ENCODE peak calls at places on chromosomes 12 and 14, in nine cellular contexts. X is GM12865, B is GM13977, G is gastrocnemius medialis, O is cardiac muscle cell, R is AG04450, N is brain microvascular endothelial cell, L is AG10803, M is lower lobe of right lung. D is an unnamed sample.

GRCh38 chr12:89395712-89396111 is 43.4 kb upstream of the DUSP6 start:
- DNase-seq in B (no peak), L (no peak), X (no peak), N (no peak), R (no peak), M (no peak), G (no peak), O (no peak), D (no peak)

GRCh38 chr12:20508362-20508761 is 140.0 kb downstream of the PDE3A start:
- DNase-seq in M (no peak), R (no peak), G (no peak), B (no peak), L (peak), O (peak), X (no peak), N (peak), D (no peak)

GRCh38 chr12:175250-175649 is 38.7 kb downstream of the SLC6A12 start:
- DNase-seq in X (no peak), G (no peak), M (no peak), L (no peak), B (no peak), N (no peak), O (peak), R (no peak), D (no peak)

GRCh38 chr12:116662612-116663144 is 75.2 kb downstream of the SPRING1 start:
- DNase-seq in R (peak), O (peak), B (no peak), X (no peak), M (no peak), N (no peak), G (no peak), L (peak), D (no peak)

GRCh38 chr14:101554991-101555668 is 6.2 kb upstream of the DIO3 start:
- DNase-seq in R (no peak), N (no peak), G (no peak), B (no peak), M (no peak), O (no peak), X (no peak), L (no peak), D (no peak)

GRCh38 chr14:85165091-85165490 is 364.9 kb upstream of the FLRT2 start:
- DNase-seq in R (no peak), B (no peak), L (no peak), N (no peak), M (no peak), G (no peak), O (peak), X (no peak), D (no peak)

GRCh38 chr12:3491938-3492867 is 1.2 kb downstream of the PRMT8 start:
- DNase-seq in R (peak), M (peak), X (peak), G (no peak), N (peak), B (peak), L (peak), O (peak), D (peak)

GRCh38 chr12:107635139-107635538 is 50.5 kb upstream of the PWP1 start:
- DNase-seq in G (no peak), L (no peak), N (no peak), O (peak), B (no peak), X (peak), M (no peak), R (no peak), D (no peak)

GRCh38 chr12:116735951-116736599 is 1.8 kb downstream of the SPRING1 start:
- DNase-seq in L (no peak), N (no peak), O (no peak), B (no peak), G (no peak), X (peak), R (no peak), M (peak), D (no peak)

DNA sequence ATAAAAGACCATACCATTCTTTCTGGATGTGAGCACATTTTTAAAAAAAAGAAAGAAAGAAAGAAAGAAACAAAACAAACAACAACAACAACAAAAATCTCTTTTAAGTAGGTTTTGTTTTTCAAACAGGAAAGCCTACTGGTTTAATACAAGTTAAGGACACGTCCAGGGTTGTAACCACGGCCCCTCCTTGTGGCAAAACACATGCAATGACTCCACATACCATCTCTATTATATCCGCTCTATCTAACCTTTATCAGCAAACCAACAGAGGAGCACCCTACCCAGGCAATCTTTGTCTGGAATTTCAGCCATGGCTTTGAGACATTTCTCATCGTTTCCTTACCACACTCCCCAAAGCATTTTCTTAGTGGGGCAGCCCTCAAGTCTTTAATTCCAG is 360.5 kb upstream of the TMPO start:
- DNase-seq in M (no peak), L (no peak), N (no peak), G (no peak), X (peak), R (no peak), B (no peak), O (peak), D (no peak)
- TF ChIP-seq CTCF in M (peak), L (no peak), N (no peak), G (peak), X (no peak), R (no peak), B (no peak), O (peak), D (no peak)

GRCh38 chr12:115470977-115471376 is 787.0 kb upstream of the TBX3 start:
- DNase-seq in X (no peak), L (no peak), M (no peak), N (no peak), O (no peak), R (no peak), G (no peak), B (no peak), D (no peak)
- TF ChIP-seq CTCF in X (no peak), L (no peak), M (no peak), N (no peak), O (no peak), R (no peak), G (no peak), B (no peak), D (no peak)

GRCh38 chr14:37595809-37596595 is 573 bp downstream of the TTC6 start:
- DNase-seq in X (peak), L (no peak), N (no peak), G (no peak), B (peak), R (no peak), O (no peak), M (peak), D (no peak)

GRCh38 chr14:37598085-37598972 is 2.9 kb downstream of the TTC6 start:
- DNase-seq in X (no peak), M (peak), L (no peak), B (peak), G (no peak), N (no peak), O (no peak), R (no peak), D (no peak)

GRCh38 chr14:37598973-37599526 is 3.6 kb downstream of the TTC6 start:
- DNase-seq in G (no peak), B (no peak), R (no peak), L (no peak), X (no peak), M (no peak), O (no peak), N (no peak), D (no peak)

GRCh38 chr14:37596790-37597189 is 1.4 kb downstream of the TTC6 start:
- DNase-seq in N (no peak), X (no peak), L (no peak), B (peak), R (no peak), G (no peak), M (no peak), O (no peak), D (no peak)

DNA sequence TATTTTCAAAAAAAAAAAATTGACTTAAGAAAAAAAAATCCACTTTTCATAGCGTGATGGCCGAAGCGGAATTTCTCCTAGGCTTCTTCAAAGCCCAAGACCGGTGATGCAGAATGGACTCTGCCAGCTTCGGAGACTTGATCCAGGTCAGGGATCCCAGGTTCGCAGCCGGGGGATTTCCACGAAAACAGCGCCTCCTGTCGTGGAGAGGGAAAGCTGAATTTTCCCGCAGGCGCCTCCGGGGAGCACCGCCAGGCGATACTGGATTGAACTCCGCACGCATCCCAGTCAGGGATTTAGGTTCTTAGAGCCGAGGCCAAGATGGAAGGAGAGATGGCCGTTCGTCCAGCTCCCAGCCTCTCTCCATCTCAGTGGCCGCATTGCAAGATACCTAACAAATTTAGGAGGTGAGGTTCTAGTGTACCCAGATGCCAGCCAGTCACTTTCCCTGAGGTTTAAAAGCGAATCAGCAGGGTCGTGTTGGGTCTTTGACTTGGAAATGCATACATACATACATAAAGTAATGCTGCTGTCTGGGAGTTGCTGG is 2.2 kb downstream of the TTC6 start:
- DNase-seq in X (no peak), G (no peak), R (no peak), M (no peak), O (peak), L (peak), N (no peak), B (peak), D (no peak)
- TF ChIP-seq CTCF in X (no peak), G (no peak), R (peak), M (peak), O (peak), L (peak), N (peak), B (no peak), D (no peak)

DNA sequence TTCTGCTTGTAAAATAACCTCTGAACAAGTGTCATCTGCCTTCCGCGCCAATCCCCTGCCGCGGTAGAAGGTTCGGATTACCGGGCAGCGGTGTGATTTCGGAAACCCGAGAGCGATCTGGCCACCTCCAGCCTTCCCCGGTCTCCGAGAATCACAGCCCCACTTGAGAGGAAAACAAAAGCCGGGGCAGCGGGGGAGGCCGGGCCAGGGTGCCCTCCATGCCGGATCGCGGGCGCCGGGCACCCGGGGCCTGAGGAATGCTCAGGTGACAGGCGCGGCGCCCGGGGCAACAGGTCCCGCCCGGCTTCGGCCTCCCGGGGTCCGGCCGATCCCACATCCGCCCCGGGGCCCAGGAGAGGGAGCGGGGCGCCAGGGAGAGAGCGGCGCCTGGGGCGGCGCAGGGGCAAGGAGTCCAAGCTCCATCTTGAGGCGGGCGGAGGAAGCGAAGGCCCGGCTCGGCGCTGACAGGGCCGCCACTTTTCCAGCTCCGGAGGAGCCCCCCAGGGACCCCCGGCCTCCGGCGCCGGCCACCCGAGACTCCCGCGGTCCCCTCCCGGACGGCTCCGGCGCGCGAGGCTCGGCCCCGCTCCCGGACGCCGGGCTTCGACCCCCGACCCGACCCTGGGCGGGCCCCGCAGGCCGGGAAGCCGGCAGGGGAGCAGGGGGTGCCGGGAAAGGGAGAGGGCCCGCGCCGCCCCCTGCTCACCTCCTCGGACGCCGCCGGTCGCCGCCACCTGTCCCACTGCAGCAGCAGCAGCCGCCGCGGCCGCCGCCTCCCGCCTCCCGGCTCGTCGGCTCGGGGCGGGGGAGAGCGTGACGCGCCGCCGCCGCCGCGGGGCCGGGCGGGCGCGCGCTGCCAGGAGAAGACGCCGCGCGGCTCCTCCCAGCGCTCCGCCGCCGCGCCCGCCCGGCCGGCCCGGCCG is at the start of gene CLIP1:
- DNase-seq in R (no peak), N (peak), L (peak), M (peak), G (peak), B (peak), O (peak), X (peak), D (peak)
- TF ChIP-seq CTCF in R (peak), N (peak), L (peak), M (peak), G (peak), B (peak), O (peak), X (peak), D (peak)

DNA sequence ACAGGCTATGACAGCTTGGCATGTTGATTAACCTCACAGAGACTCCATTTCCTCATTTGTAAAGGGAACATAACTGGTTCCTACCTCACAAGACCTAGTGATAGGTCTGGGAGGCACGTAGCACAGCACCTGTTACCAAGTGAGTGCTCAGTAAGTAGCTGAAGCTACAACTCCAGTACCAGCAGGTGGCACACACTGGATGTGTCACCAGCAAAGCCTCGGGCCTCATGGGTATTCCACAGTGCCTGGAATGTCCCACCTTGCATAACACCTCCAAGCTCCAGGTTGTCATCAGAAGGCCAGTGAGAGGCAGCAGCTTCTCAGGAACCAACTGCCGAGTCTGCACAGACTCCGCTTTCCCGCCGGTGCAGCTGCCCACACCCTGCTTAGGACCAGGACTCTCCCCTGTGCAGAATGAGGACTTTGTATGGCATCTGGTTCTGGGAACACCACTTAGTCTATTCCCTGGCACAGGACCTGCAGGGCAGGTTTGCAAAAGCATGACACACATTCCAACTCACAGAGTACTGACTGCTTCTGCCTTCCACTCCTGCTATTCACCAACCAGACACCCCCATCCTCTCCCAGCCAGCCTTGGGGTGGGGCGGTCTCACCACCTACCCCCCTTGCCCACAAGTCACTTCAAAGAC is 4.2 kb downstream of the VDR start:
- DNase-seq in N (no peak), M (peak), O (no peak), L (peak), R (no peak), X (peak), G (no peak), B (no peak), D (peak)
- TF ChIP-seq CTCF in N (no peak), M (no peak), O (no peak), L (peak), R (no peak), X (peak), G (no peak), B (peak), D (no peak)

GRCh38 chr12:102300824-102301461 is 103.3 kb upstream of the PMCH start:
- DNase-seq in L (peak), N (peak), G (no peak), X (peak), R (no peak), B (peak), M (no peak), O (peak), D (peak)
- TF ChIP-seq CTCF in L (peak), N (peak), G (no peak), X (peak), R (peak), B (peak), M (peak), O (peak), D (peak)

GRCh38 chr12:63802012-63802608 is 22.4 kb downstream of the RXYLT1 start:
- DNase-seq in B (no peak), N (no peak), O (peak), G (no peak), R (no peak), L (peak), X (peak), M (no peak), D (peak)
- TF ChIP-seq CTCF in B (peak), N (peak), O (peak), G (peak), R (peak), L (peak), X (peak), M (peak), D (peak)

DNA sequence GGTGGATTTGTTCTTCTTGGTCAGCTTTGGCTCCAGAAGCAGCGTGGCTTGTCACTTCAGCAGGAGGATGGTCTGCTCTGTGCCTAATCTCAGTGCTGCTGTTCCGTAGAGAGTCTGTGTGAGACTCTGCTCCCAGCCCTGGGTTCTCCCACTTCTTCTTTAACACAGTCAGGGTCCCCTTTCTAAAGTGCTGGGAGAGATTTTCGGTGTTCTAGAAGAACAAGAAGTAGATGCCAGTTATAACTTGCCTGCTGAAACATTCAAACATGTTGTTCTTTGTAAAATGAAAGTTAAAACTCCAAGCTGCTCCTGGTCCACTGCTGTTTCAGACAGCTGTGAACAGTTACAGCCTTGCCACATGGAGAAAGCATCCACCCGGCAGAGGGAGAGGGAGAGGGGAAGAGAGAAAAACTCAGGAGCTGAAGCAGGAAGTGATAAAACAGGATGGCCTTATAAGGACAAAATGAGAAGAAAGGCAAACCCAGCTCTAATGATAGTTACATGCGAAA is 55.2 kb upstream of the CERS5 start:
- DNase-seq in M (no peak), O (peak), N (peak), R (peak), L (peak), X (peak), B (peak), G (peak), D (peak)
- TF ChIP-seq CTCF in M (peak), O (peak), N (peak), R (peak), L (peak), X (no peak), B (no peak), G (peak), D (no peak)

GRCh38 chr12:85448548-85449139 is 168.6 kb downstream of the ALX1 start:
- DNase-seq in O (peak), L (peak), N (no peak), R (no peak), B (peak), M (no peak), X (no peak), G (no peak), D (no peak)
- TF ChIP-seq CTCF in O (peak), L (peak), N (peak), R (peak), B (peak), M (peak), X (peak), G (no peak), D (no peak)

D was measured in GM10248.